ENCODE peak calls at places on chromosomes 5 and 9, in five cellular contexts. R, H, G, V and T are unnamed samples.

GRCh38 chr5:157271740-157272271 is 5.9 kb downstream of the CYFIP2 start:
- DNase-seq in R (no peak), V (no peak), G (no peak), H (no peak), T (peak; percentile 38)

GRCh38 chr5:145829708-145830361 is 5.3 kb downstream of the PRELID2 start:
- DNase-seq in H (no peak), R (no peak), V (peak; percentile 10), G (no peak), T (no peak)

GRCh38 chr9:105828171-105828570 is 133.8 kb downstream of the TMEM38B start:
- DNase-seq in G (no peak), V (no peak), H (no peak), R (no peak), T (no peak)

GRCh38 chr5:854966-855743 is 4.4 kb upstream of the ZDHHC11 start:
- DNase-seq in V (no peak), H (no peak), R (peak; percentile 42), G (peak; percentile 11), T (no peak)

GRCh38 chr5:135566422-135567416 is 12.1 kb downstream of the CXCL14 start:
- DNase-seq in R (no peak), H (no peak), V (no peak), G (no peak), T (no peak)

GRCh38 chr5:57538341-57538955 is 55.8 kb upstream of the ACTBL2 start:
- DNase-seq in V (peak; percentile 24), G (no peak), R (no peak), H (no peak), T (no peak)

GRCh38 chr9:81074261-81074660 is 615.1 kb downstream of the TLE1 start:
- DNase-seq in V (no peak), G (no peak), H (no peak), R (no peak), T (no peak)

GRCh38 chr5:71922584-71923106 is 184.6 kb upstream of the MAP1B start:
- DNase-seq in V (no peak), H (no peak), R (no peak), G (no peak), T (no peak)

GRCh38 chr9:96565684-96566360 is 53.8 kb downstream of the CDC14B start:
- DNase-seq in R (no peak), H (no peak), G (no peak), V (peak; percentile 51), T (peak; percentile 69)

GRCh38 chr9:97696025-97696822 is 916 bp downstream of the XPA start:
- DNase-seq in G (no peak), H (no peak), R (no peak), V (peak; percentile 41), T (no peak)

GRCh38 chr9:95091971-95092320 is 225.6 kb downstream of the FANCC start:
- DNase-seq in V (peak; percentile 68), R (no peak), H (no peak), G (no peak), T (no peak)

GRCh38 chr5:24681106-24681505 is 36.3 kb upstream of the CDH10 start:
- DNase-seq in R (no peak), V (no peak), G (no peak), H (no peak), T (no peak)

GRCh38 chr5:5886812-5887486 is 464.5 kb downstream of the ICE1 start:
- DNase-seq in V (no peak), H (no peak), G (peak; percentile 17), R (no peak), T (no peak)

GRCh38 chr5:100623719-100624118 is 88.5 kb downstream of the FAM174A start:
- DNase-seq in V (peak; percentile 66), R (no peak), G (no peak), H (no peak), T (no peak)

GRCh38 chr9:38337706-38338264 is 54.7 kb upstream of the ALDH1B1 start:
- DNase-seq in G (no peak), V (no peak), H (no peak), R (no peak), T (peak; percentile 19)

GRCh38 chr9:99085949-99086948 is 18.7 kb upstream of the TGFBR1 start:
- DNase-seq in R (peak; percentile 76), V (peak; percentile 70), G (no peak), H (no peak), T (no peak)

GRCh38 chr9:130330202-130330601 is 64.6 kb downstream of the HMCN2 start:
- DNase-seq in R (no peak), V (no peak), H (no peak), G (no peak), T (no peak)

GRCh38 chr5:130109152-130109551 is 204.9 kb downstream of the CHSY3 start:
- DNase-seq in V (peak; percentile 55), H (no peak), G (no peak), R (no peak), T (no peak)

GRCh38 chr9:23769307-23769935 is 56.6 kb downstream of the ELAVL2 start:
- DNase-seq in R (no peak), G (no peak), V (no peak), H (no peak), T (no peak)

GRCh38 chr9:127165096-127165495 is 42.7 kb upstream of the ANGPTL2 start:
- DNase-seq in V (no peak), R (peak; percentile 33), H (no peak), G (no peak), T (no peak)

GRCh38 chr9:125142560-125143376 is 560 bp downstream of the SCAI start:
- DNase-seq in H (no peak), R (no peak), V (no peak), G (peak; percentile 19), T (no peak)

GRCh38 chr9:124511891-124512805 is 4.9 kb upstream of the NR5A1 start:
- DNase-seq in G (no peak), H (no peak), R (no peak), V (no peak), T (no peak)

GRCh38 chr5:58198330-58198729 is 261.6 kb downstream of the PLK2 start:
- DNase-seq in G (no peak), R (no peak), V (no peak), H (no peak), T (no peak)

GRCh38 chr9:16768816-16769215 is 101.7 kb downstream of the BNC2 start:
- DNase-seq in R (no peak), G (no peak), V (no peak), H (no peak), T (no peak)

GRCh38 chr5:139690385-139691274 is 42.5 kb downstream of the CXXC5 start:
- DNase-seq in G (no peak), V (peak; percentile 47), R (peak; percentile 83), H (no peak), T (no peak)

GRCh38 chr5:73733219-73733618 is 107.2 kb downstream of the ARHGEF28 start:
- DNase-seq in V (peak; percentile 40), G (no peak), R (no peak), H (no peak), T (no peak)

GRCh38 chr5:59069438-59070079 is 486.7 kb downstream of the RAB3C start:
- DNase-seq in G (no peak), H (no peak), R (no peak), V (peak; percentile 93), T (no peak)

GRCh38 chr9:12775963-12776774 is 1.3 kb downstream of the LURAP1L start:
- DNase-seq in V (peak; percentile 95), H (peak; percentile 75), R (peak; percentile 93), G (peak; percentile 82), T (peak; percentile 51)

GRCh38 chr9:32524558-32525461 is 1.2 kb downstream of the RIGI start:
- DNase-seq in R (no peak), V (no peak), H (no peak), G (no peak), T (no peak)

GRCh38 chr9:128323192-128323730 is 622 bp downstream of the COQ4 start:
- DNase-seq in R (no peak), V (peak; percentile 63), G (no peak), H (no peak), T (no peak)

GRCh38 chr9:137217276-137218211 is 4.5 kb downstream of the RNF208 start:
- DNase-seq in H (peak; percentile 92), R (peak; percentile 80), V (no peak), G (peak; percentile 66), T (no peak)

GRCh38 chr9:112061152-112061740 is 113.9 kb downstream of the SUSD1 start:
- DNase-seq in G (peak; percentile 24), H (no peak), R (peak; percentile 78), V (peak; percentile 97), T (peak; percentile 89)

GRCh38 chr9:118017607-118018122 is 313.5 kb downstream of the TLR4 start:
- DNase-seq in H (no peak), G (no peak), R (no peak), V (no peak), T (no peak)

DNA sequence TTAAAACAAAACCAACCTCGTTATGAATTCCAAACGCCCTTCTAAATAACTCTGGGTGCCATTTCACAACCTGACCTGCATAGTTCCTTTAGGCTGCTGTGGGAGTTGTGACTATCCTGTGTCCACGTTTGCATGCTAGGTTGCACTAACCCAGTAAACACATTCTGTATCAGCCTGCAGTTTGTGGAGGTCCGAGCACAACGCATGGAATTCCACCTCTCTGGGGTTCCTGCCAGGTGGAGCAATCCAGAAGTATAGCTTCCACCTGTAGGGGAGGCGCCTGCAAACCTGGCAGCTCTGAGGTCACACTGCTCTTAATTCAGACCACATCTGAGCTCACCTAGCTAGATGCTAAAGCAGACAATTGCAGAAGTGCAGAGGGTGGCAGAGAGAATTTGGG is 57.2 kb downstream of the MARCHF3 start:
- DNase-seq in G (no peak), V (no peak), R (no peak), H (no peak), T (no peak)
- TF ChIP-seq CTCF in G (no peak), V (no peak), R (no peak), H (no peak), T (no peak)

GRCh38 chr5:31471040-31471439 is 60.9 kb downstream of the DROSHA start:
- DNase-seq in V (peak; percentile 3), H (no peak), R (no peak), G (no peak), T (no peak)

GRCh38 chr5:31470608-31471007 is 61.3 kb downstream of the DROSHA start:
- DNase-seq in R (peak; percentile 67), V (peak; percentile 77), G (peak; percentile 53), H (no peak), T (peak; percentile 66)

GRCh38 chr5:31471916-31472315 is 60.0 kb downstream of the DROSHA start:
- DNase-seq in H (no peak), G (no peak), R (no peak), V (peak; percentile 11), T (no peak)

GRCh38 chr5:31469466-31469865 is 62.4 kb downstream of the DROSHA start:
- DNase-seq in V (no peak), G (no peak), R (no peak), H (no peak), T (no peak)

GRCh38 chr5:31469886-31470285 is 62.0 kb downstream of the DROSHA start:
- DNase-seq in G (no peak), H (no peak), V (no peak), R (no peak), T (no peak)
- H3K36me3 ChIP-seq in G (peaks cover 38% of the 10 kb centered on the region), H (no peaks in the 10 kb centered on the region), V (no peaks in the 10 kb centered on the region), R (peaks cover 30% of the 10 kb centered on the region), T (peaks cover 51% of the 10 kb centered on the region)

DNA sequence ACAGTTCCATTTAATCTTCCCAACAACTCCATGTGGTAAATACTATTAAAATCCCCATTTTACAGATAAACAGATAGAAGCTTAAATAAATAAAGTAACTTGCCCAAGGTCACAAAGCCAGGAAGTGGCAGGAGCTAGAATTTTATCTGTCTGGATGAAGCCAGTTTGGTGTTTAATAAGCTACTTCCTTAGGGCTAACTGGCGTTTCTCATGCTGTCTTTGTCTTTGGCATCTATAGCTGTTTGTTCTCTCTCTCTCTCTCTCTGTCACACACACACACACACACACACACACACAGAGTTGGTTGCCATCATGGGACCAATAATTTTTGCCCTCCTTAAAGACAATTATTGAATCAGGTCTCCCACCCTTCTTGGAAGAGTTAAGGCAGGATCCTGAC is 8.6 kb upstream of the ADRA1B start:
- DNase-seq in V (no peak), G (no peak), H (no peak), R (no peak), T (no peak)
- TF ChIP-seq CTCF in V (no peak), G (no peak), H (no peak), R (no peak), T (no peak)

GRCh38 chr9:109166171-109166770 is 778 bp downstream of the FRRS1L start:
- DNase-seq in H (no peak), R (no peak), V (no peak), G (no peak), T (no peak)
- H3K36me3 ChIP-seq in H (no peaks in the 10 kb centered on the region), R (no peaks in the 10 kb centered on the region), V (no peaks in the 10 kb centered on the region), G (no peaks in the 10 kb centered on the region), T (no peaks in the 10 kb centered on the region)